ENCODE peak calls at places on chromosome 11, in four cellular contexts. D is H1, S is colonic mucosa, I is GM20000. T is an unnamed sample.

GRCh38 chr11:130648601-130649000 is 200.2 kb downstream of the ADAMTS15 start:
- DNase-seq in D (peak; percentile 29), S (no peak), I (no peak), T (no peak)

GRCh38 chr11:114081641-114082414 is 22.3 kb downstream of the ZBTB16 start:
- DNase-seq in D (no peak), S (no peak), I (no peak), T (no peak)

GRCh38 chr11:45079943-45080719 is 66.3 kb upstream of the PRDM11 start:
- DNase-seq in D (no peak), I (peak; percentile 49), S (peak; percentile 33), T (no peak)

GRCh38 chr11:40183073-40184064 is 1276.1 kb downstream of the LRRC4C start:
- DNase-seq in D (no peak), I (peak; percentile 13), S (no peak), T (no peak)

GRCh38 chr11:72808415-72808814 is 5.8 kb upstream of the ATG16L2 start:
- DNase-seq in D (no peak), S (no peak), I (no peak), T (no peak)

GRCh38 chr11:124801014-124801413 is 808 bp upstream of the MSANTD2 start:
- DNase-seq in S (no peak), D (no peak), I (peak; percentile 15), T (no peak)

GRCh38 chr11:84022221-84022620 is 736.1 kb upstream of the CCDC90B start:
- DNase-seq in I (no peak), D (no peak), S (no peak), T (no peak)

GRCh38 chr11:5604896-5605295 is 8.5 kb downstream of the TRIM6 start:
- DNase-seq in S (no peak), D (no peak), I (no peak), T (no peak)

GRCh38 chr11:65651589-65652510 is 10.9 kb downstream of the RELA start:
- DNase-seq in D (no peak), S (peak; percentile 89), I (no peak), T (no peak)

GRCh38 chr11:17954395-17955252 is 58.2 kb downstream of the SERGEF start:
- DNase-seq in D (no peak), S (no peak), I (no peak), T (no peak)

GRCh38 chr11:28860898-28861297 is 752.7 kb downstream of the METTL15 start:
- DNase-seq in D (no peak), I (no peak), S (no peak), T (no peak)

GRCh38 chr11:113994077-113994954 is 19.4 kb downstream of the HTR3A start:
- DNase-seq in S (no peak), I (peak; percentile 51), D (peak; percentile 86), T (no peak)

GRCh38 chr11:17703951-17704350 is 15.4 kb upstream of the MYOD1 start:
- DNase-seq in D (no peak), I (no peak), S (no peak), T (no peak)

GRCh38 chr11:47917643-47918369 is 62.6 kb upstream of the PTPRJ start:
- DNase-seq in I (no peak), S (peak; percentile 70), D (no peak), T (peak; percentile 35)

GRCh38 chr11:1221848-1222311 is 986 bp upstream of the MUC5B start:
- DNase-seq in S (peak; percentile 18), D (peak; percentile 39), I (peak; percentile 17), T (no peak)

GRCh38 chr11:21625982-21626381 is 566.9 kb upstream of the ANO5 start:
- DNase-seq in D (no peak), S (no peak), I (no peak), T (no peak)

GRCh38 chr11:13535819-13536218 is 40.0 kb upstream of the PTH start:
- DNase-seq in D (no peak), S (no peak), I (no peak), T (no peak)
- TF ChIP-seq CTCF in D (peak; percentile 53), S (no peak), I (no peak), T (no peak)

GRCh38 chr11:77088236-77089003 is 14.2 kb upstream of the OMP start:
- DNase-seq in D (no peak), S (peak; percentile 81), I (no peak), T (no peak)

GRCh38 chr11:77089004-77089545 is 13.6 kb upstream of the OMP start:
- DNase-seq in D (no peak), I (no peak), S (no peak), T (no peak)

GRCh38 chr11:77090373-77091111 is 12.1 kb upstream of the OMP start:
- DNase-seq in I (no peak), D (no peak), S (peak; percentile 74), T (no peak)

GRCh38 chr11:77091146-77091940 is 11.3 kb upstream of the OMP start:
- DNase-seq in S (peak; percentile 93), D (peak; percentile 97), I (peak; percentile 91), T (peak; percentile 52)

DNA sequence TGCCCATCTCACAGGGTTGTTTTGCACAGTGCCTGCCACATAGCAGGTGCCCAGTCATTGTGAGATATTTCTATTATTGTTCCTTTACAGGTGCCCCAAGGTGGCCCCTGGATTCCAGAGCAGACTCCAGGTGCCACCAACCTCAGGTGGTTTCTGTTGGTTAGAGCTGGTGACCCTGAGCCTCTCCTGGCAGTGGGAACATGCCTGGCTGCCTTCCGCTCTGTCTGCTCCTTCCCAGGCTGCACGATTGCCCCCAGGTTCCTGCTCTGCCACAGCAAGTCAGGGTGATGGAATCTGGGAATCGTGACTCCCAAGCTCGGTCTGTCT is 12.6 kb upstream of the OMP start:
- DNase-seq in D (no peak), S (no peak), I (no peak), T (no peak)
- TF ChIP-seq CTCF in D (no peak), S (no peak), I (no peak), T (no peak)

DNA sequence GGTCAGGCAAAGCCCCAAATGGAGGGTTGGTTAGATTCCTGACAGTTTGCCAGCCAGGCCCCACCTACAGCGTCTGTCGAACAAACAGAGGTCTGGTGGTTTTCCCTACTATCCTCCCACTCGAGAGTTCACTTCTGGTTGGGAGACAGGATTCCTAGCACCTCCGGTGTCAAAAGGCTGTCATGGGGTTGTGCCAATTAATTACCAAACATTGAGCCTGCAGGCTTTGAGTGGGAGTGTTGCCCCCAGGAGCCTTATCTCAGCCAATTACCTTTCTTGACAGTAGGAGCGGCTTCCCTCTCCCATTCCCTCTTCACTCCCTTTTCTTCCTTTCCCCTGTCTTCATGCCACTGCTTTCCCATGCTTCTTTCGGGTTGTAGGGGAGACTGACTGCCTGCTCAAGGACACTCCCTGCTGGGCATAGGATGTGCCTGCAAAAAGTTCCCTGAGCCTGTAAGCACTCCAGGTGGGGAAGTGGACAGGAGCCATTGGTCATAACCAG is 4.7 kb upstream of the TTC36 start:
- DNase-seq in S (no peak), I (no peak), D (no peak), T (no peak)
- TF ChIP-seq CTCF in S (no peak), I (peak; percentile 11), D (peak; percentile 58), T (no peak)

GRCh38 chr11:35305670-35306382 is 113.5 kb downstream of the SLC1A2 start:
- DNase-seq in S (peak; percentile 45), I (peak; percentile 66), D (peak; percentile 53), T (no peak)
- TF ChIP-seq CTCF in S (peak; percentile 48), I (peak; percentile 58), D (peak; percentile 81), T (peak; percentile 20)

DNA sequence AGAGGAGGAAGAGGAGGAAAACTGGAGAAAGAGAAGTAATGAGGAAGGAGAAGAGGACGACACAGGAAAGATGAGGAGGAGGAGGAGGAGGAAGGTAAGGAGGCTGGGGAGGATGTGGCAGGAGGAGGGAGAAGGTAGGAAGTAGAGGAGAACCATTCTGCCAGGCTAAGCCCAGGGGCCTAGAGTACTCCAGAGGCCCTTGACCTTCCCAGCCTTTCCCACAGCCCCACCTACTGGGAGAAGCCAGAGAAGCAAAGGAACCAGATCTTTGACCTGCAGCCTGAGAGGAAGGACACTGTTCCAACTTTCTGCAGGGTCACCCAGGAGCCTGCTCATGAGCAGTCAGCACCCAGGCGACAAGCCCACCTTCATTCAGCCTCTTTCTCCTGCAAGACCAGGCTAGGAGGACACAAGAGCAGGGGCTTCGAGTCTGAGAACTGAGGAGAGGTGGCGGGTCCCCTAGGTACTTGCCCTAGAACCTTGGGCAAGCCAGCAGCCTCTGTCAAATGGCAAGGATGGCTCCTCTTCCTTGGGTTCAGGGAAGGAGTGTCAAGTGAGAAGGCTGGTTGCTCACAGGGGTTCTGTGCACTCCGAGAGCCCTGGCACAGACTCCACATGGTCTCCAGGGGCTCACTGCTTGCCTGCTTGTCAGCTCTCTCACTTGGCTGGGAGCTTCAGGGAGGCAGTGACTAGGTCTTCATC is 27.9 kb upstream of the OAF start:
- DNase-seq in S (peak; percentile 91), I (no peak), D (peak; percentile 76), T (peak; percentile 29)
- TF ChIP-seq CTCF in S (peak; percentile 29), I (no peak), D (peak; percentile 83), T (no peak)

GRCh38 chr11:31641477-31642062 is 132.0 kb downstream of the ELP4 start:
- DNase-seq in S (peak; percentile 27), I (peak; percentile 2), D (peak; percentile 59), T (no peak)
- TF ChIP-seq CTCF in S (peak; percentile 36), I (peak; percentile 22), D (peak; percentile 72), T (peak; percentile 67)

DNA sequence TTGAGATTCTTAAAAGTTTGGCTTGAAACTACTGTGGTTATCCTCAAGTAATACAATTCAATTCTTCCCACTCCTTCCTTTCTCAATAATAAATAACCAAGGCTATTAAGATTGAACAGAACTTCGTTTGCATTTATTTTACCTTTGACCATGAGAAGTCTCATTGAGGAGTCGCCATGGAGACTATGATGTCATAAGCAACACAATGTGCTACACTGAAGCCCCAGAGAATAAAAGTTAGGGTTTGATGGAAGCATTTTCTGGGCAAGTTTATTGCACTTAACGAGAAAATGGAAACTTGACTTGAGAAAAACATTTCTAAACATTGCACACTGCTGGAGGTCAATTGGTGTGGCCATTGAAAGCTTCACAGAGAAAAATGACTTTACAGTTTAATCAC is 121.5 kb downstream of the FAM76B start:
- DNase-seq in I (no peak), D (no peak), S (no peak), T (no peak)
- TF ChIP-seq CTCF in I (no peak), D (no peak), S (no peak), T (no peak)

DNA sequence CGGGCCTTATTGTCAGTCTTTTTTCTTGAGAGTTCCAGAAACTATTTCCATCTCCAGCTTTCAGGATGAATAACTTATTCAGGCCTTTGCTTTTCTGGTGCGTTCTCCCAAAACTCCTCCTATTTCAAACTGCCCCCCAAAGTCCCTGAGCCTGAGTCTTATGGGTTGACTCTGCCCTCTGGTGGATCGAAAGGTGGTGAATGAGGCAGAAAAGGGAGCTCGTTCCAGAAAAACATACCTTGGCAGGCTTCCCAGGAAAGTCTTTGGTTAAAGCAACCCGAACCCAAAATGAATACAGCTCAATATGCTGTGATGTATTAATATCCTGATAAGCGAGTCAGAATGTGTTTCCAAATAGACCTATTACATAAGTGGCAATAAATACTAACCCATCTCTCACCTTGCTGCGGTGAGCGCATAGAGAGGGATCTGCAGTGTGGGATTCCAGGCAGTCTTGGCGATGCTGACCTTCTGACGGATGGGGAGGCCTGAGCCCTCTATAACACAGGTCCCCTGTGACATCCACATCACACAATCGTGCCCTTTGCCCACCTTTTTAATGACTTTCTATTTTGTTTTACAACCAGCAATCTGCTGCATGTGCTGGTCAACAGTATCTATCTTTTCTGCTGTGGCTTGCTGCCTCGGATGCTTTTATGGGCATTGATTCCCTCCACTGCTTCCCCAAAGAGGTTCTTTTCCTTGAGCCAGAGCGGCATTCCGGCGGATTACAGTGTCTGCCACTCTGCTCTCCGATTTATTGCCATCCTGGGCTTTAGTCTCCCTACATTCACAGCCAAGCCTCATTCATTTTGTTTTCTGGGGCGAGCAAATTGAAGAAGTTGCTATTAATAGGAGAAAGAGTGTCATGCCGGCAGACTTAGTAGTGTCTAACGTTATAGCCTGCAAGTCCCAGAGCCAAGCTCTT is 756.8 kb downstream of the NTM start:
- DNase-seq in D (no peak), S (peak; percentile 45), I (peak; percentile 44), T (no peak)
- TF ChIP-seq CTCF in D (peak; percentile 69), S (no peak), I (peak; percentile 4), T (peak; percentile 26)

T was measured in mesothelial cell of epicardium.